ENCODE peak calls at places on chromosomes 16 and 17, in six cellular contexts. R is BE2C, D is A549, T is stomach, C is fibroblast of mammary gland, U is mucosa of descending colon. B is an unnamed sample.

GRCh38 chr17:54494731-54495715 is 405.6 kb upstream of the TOM1L1 start:
- DNase-seq in R (no peak), D (no peak), T (no peak), C (no peak), U (no peak), B (no peak)

GRCh38 chr17:55577011-55577586 is 65.8 kb upstream of the SMIM36 start:
- DNase-seq in R (no peak), D (no peak), T (no peak), C (peak; percentile 95), U (peak; percentile 40), B (peak; percentile 70)

GRCh38 chr17:78474631-78475146 is 96.2 kb downstream of the PGS1 start:
- DNase-seq in R (no peak), D (no peak), T (peak; percentile 28), C (no peak), U (peak; percentile 16), B (no peak)

GRCh38 chr16:14527411-14528044 is 102.5 kb downstream of the PARN start:
- DNase-seq in R (no peak), D (peak; percentile 39), T (no peak), C (peak; percentile 91), U (no peak), B (peak; percentile 96)

GRCh38 chr17:62898239-62898864 is 67.7 kb upstream of the TANC2 start:
- DNase-seq in R (peak; percentile 86), D (no peak), T (no peak), C (peak; percentile 15), U (no peak), B (peak; percentile 33)

GRCh38 chr17:79038545-79039135 is 14.7 kb downstream of the C1QTNF1 start:
- DNase-seq in R (no peak), D (peak; percentile 85), T (no peak), C (peak; percentile 99), U (no peak), B (peak; percentile 99)

GRCh38 chr17:71495420-71495819 is 625.4 kb upstream of the SOX9 start:
- DNase-seq in R (no peak), D (no peak), T (no peak), C (no peak), U (no peak), B (no peak)

GRCh38 chr16:57071840-57072541 is 20.4 kb upstream of the CPNE2 start:
- DNase-seq in R (no peak), D (peak; percentile 44), T (no peak), C (peak; percentile 56), U (no peak), B (peak; percentile 61)

GRCh38 chr17:17784599-17785264 is 52.1 kb downstream of the SREBF1 start:
- DNase-seq in R (peak; percentile 66), D (peak; percentile 71), T (peak; percentile 43), C (no peak), U (peak; percentile 20), B (no peak)

GRCh38 chr16:53898993-53899392 is 195.0 kb downstream of the FTO start:
- DNase-seq in R (no peak), D (no peak), T (no peak), C (no peak), U (no peak), B (peak; percentile 41)

GRCh38 chr17:57874434-57875108 is 24.7 kb upstream of the MRPS23 start:
- DNase-seq in R (peak; percentile 76), D (no peak), T (no peak), C (peak; percentile 95), U (peak; percentile 50), B (peak; percentile 94)

GRCh38 chr17:77999413-78000173 is 41.1 kb downstream of the TNRC6C start:
- DNase-seq in R (no peak), D (no peak), T (no peak), C (peak; percentile 35), U (no peak), B (peak; percentile 34)

GRCh38 chr17:57584050-57584551 is 161.0 kb downstream of the CCDC182 start:
- DNase-seq in R (peak; percentile 54), D (no peak), T (no peak), C (peak; percentile 56), U (no peak), B (peak; percentile 80)

GRCh38 chr17:20156196-20157077 is 147.3 kb downstream of the SPECC1 start:
- DNase-seq in R (no peak), D (peak; percentile 70), T (peak; percentile 49), C (peak; percentile 7), U (peak; percentile 58), B (peak; percentile 22)

GRCh38 chr17:27461192-27461859 is 5.1 kb downstream of the KSR1 start:
- DNase-seq in R (no peak), D (no peak), T (no peak), C (no peak), U (no peak), B (no peak)

GRCh38 chr17:82238562-82239201 is 9.8 kb downstream of the SLC16A3 start:
- DNase-seq in R (peak; percentile 24), D (peak; percentile 75), T (peak; percentile 90), C (peak; percentile 80), U (peak; percentile 90), B (peak; percentile 77)

GRCh38 chr17:44979426-44980273 is 11.5 kb upstream of the C1QL1 start:
- DNase-seq in R (no peak), D (no peak), T (no peak), C (no peak), U (peak; percentile 41), B (no peak)

GRCh38 chr17:21129023-21129681 is 2.4 kb downstream of the DHRS7B start:
- DNase-seq in R (peak; percentile 31), D (peak; percentile 67), T (no peak), C (peak; percentile 69), U (peak; percentile 30), B (peak; percentile 81)

GRCh38 chr17:76272541-76273434 is 7.6 kb downstream of the UBALD2 start:
- DNase-seq in R (no peak), D (no peak), T (no peak), C (no peak), U (no peak), B (no peak)

GRCh38 chr17:57247261-57247660 is 9.1 kb upstream of the MSI2 start:
- DNase-seq in R (no peak), D (no peak), T (no peak), C (no peak), U (no peak), B (no peak)

GRCh38 chr16:56852401-56852730 is 12.6 kb upstream of the SLC12A3 start:
- DNase-seq in R (no peak), D (no peak), T (no peak), C (no peak), U (no peak), B (no peak)

GRCh38 chr16:10539256-10539655 is 41.1 kb downstream of the EMP2 start:
- DNase-seq in R (no peak), D (no peak), T (no peak), C (no peak), U (no peak), B (no peak)

GRCh38 chr17:38584350-38584925 is 21.3 kb downstream of the SRCIN1 start:
- DNase-seq in R (peak; percentile 79), D (peak; percentile 80), T (peak; percentile 79), C (peak; percentile 44), U (peak; percentile 66), B (peak; percentile 54)

GRCh38 chr17:53253956-53254597 is 568.6 kb upstream of the KIF2B start:
- DNase-seq in R (no peak), D (no peak), T (no peak), C (no peak), U (no peak), B (no peak)

GRCh38 chr16:57556941-57557541 is 14.6 kb downstream of the ADGRG5 start:
- DNase-seq in R (no peak), D (no peak), T (no peak), C (no peak), U (no peak), B (no peak)

GRCh38 chr17:50288306-50288705 is 14.0 kb downstream of the TMEM92 start:
- DNase-seq in R (peak; percentile 64), D (no peak), T (no peak), C (no peak), U (no peak), B (no peak)

GRCh38 chr16:90020838-90021382 is 1.7 kb upstream of the DBNDD1 start:
- DNase-seq in R (peak; percentile 67), D (no peak), T (no peak), C (no peak), U (no peak), B (peak; percentile 3)

GRCh38 chr16:90019201-90019542 is at the start of gene DBNDD1:
- DNase-seq in R (no peak), D (no peak), T (peak; percentile 56), C (no peak), U (no peak), B (no peak)

GRCh38 chr16:90020260-90020837 is 1.1 kb upstream of the DBNDD1 start:
- DNase-seq in R (no peak), D (no peak), T (no peak), C (no peak), U (no peak), B (no peak)

GRCh38 chr16:90018297-90019200 is 707 bp downstream of the DBNDD1 start:
- DNase-seq in R (no peak), D (peak; percentile 67), T (peak; percentile 64), C (no peak), U (peak; percentile 28), B (no peak)

GRCh38 chr16:90019543-90020259 is 445 bp upstream of the DBNDD1 start:
- DNase-seq in R (peak; percentile 75), D (peak; percentile 47), T (peak; percentile 40), C (peak; percentile 69), U (peak; percentile 50), B (peak; percentile 46)
- TF ChIP-seq CTCF in R (no peak), D (peak; percentile 92), T (no peak), C (no peak), U (no peak), B (no peak)

GRCh38 chr16:65410801-65411200 is 288.9 kb upstream of the CDH11 start:
- DNase-seq in R (no peak), D (no peak), T (no peak), C (peak; percentile 12), U (no peak), B (peak; percentile 12)
- H3K4me3 ChIP-seq in R (no peak overlapping the region), D (no peak overlapping the region), T (no peak overlapping the region), C (no peak overlapping the region), U (no peak overlapping the region), B (no peak overlapping the region)

DNA sequence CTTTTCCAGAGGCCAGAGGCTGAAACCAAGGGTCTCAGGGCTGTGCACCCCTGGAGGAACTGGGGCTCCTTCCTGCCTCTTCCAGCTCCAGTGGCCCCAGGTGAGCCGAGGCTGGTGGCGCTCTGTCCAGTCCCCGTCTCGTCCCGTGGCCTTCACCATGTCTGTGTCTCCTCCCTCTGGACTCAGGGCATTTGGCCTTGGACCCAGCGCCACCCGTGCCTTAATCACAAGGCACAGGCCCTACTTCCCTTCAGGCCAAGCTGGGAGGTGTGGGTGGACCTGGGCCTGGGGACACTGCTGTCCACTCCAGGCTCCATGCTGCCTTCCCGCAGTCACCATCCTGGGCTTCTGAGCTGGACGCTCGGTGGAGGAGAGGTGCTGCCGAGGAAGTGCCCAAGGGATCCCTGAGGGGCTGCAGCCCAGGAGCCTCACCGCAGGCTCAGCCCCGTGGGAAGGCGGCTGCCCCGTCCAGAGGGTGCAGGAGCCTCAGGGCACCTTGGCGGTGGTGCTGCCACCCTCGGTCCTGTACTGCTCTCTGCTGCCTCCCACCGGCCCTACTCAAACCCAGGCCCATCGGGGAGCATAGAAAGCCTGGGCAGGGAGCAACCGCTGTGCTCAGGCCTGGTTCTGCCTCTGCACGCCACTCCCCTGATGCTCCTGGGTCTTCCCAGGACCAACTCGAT is 9.6 kb upstream of the APRT start:
- DNase-seq in R (no peak), D (no peak), T (no peak), C (no peak), U (no peak), B (no peak)
- TF ChIP-seq CTCF in R (peak; percentile 36), D (no peak), T (no peak), C (no peak), U (no peak), B (no peak)

DNA sequence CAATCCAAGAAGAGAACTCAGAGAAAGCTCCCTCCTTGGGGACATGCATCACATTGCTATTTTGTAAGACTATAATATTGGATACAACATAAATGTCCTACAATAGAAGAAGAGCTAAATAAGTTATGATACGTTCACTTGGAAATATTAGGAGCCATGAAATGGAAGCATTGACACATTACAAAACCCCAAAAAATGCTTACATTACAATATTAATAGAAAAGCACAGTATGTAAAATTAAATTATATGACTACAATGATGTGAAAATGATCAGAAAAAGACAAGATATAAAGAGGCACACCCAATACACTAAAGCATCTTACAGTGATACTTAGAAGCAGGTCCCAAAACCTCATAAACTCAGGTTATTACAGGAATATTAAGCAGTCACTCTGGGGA is 694.1 kb downstream of the TOX3 start:
- DNase-seq in R (no peak), D (no peak), T (no peak), C (no peak), U (no peak), B (no peak)
- H3K4me3 ChIP-seq in R (no peak overlapping the region), D (no peak overlapping the region), T (no peak overlapping the region), C (no peak overlapping the region), U (no peak overlapping the region), B (no peak overlapping the region)

B was measured in AG10803.